ENCODE peak calls at places on chromosome 16, in five cellular contexts. Q is uterus, N is cardiac muscle cell, G is foreskin fibroblast, C is fibroblast of lung. X is an unnamed sample.

GRCh38 chr16:3012246-3012645 is 477 bp upstream of the CLDN9 start:
- DNase-seq in N (no peak), G (no peak), Q (no peak), C (no peak), X (no peak)

GRCh38 chr16:80006175-80006895 is 405.8 kb upstream of the MAF start:
- DNase-seq in G (no peak), Q (no peak), C (peak; percentile 9), N (no peak), X (peak; percentile 58)

GRCh38 chr16:51898872-51899271 is 648.1 kb downstream of the TOX3 start:
- DNase-seq in G (no peak), Q (no peak), N (no peak), C (no peak), X (no peak)

GRCh38 chr16:78869492-78869891 is 731.0 kb downstream of the MAF start:
- DNase-seq in G (no peak), C (no peak), N (no peak), Q (no peak), X (no peak)

GRCh38 chr16:79066621-79067020 is 533.9 kb downstream of the MAF start:
- DNase-seq in C (no peak), N (no peak), Q (no peak), G (no peak), X (no peak)

GRCh38 chr16:82995927-82996441 is 369.2 kb downstream of the CDH13 start:
- DNase-seq in N (no peak), C (peak; percentile 92), G (peak; percentile 82), Q (peak; percentile 46), X (peak; percentile 96)

GRCh38 chr16:24728891-24729242 is 584 bp upstream of the TNRC6A start:
- DNase-seq in N (no peak), Q (no peak), C (no peak), G (no peak), X (no peak)

GRCh38 chr16:17270683-17271109 is 200.1 kb downstream of the XYLT1 start:
- DNase-seq in C (no peak), Q (no peak), N (no peak), G (no peak), X (no peak)

GRCh38 chr16:11167581-11167980 is 88.4 kb downstream of the SOCS1 start:
- DNase-seq in N (no peak), G (no peak), Q (no peak), C (no peak), X (no peak)

GRCh38 chr16:73152731-73153130 is 104.8 kb upstream of the ZFHX3 start:
- DNase-seq in Q (no peak), N (peak; percentile 73), C (peak; percentile 26), G (no peak), X (peak; percentile 45)

GRCh38 chr16:8583712-8584111 is 6.6 kb downstream of the TMEM114 start:
- DNase-seq in Q (no peak), C (no peak), G (no peak), N (no peak), X (peak; percentile 23)

GRCh38 chr16:11079657-11080187 is 135.4 kb downstream of the CLEC16A start:
- DNase-seq in N (no peak), Q (no peak), G (peak; percentile 97), C (peak; percentile 93), X (peak; percentile 98)

GRCh38 chr16:64397042-64397441 is 724.8 kb downstream of the CDH11 start:
- DNase-seq in C (peak; percentile 9), N (no peak), Q (no peak), G (peak; percentile 47), X (peak; percentile 33)

GRCh38 chr16:23124315-23124714 is 24.9 kb downstream of the USP31 start:
- DNase-seq in C (peak; percentile 76), Q (peak; percentile 47), N (no peak), G (peak; percentile 79), X (peak; percentile 84)

GRCh38 chr16:87620201-87620495 is 17.8 kb downstream of the JPH3 start:
- DNase-seq in Q (no peak), G (no peak), C (no peak), N (no peak), X (no peak)

GRCh38 chr16:10828851-10829331 is 10.3 kb upstream of the TVP23A start:
- DNase-seq in N (no peak), G (peak; percentile 76), C (peak; percentile 86), Q (peak; percentile 90), X (peak; percentile 60)

GRCh38 chr16:1688807-1689560 is 10.9 kb downstream of the JPT2 start:
- DNase-seq in Q (no peak), C (peak; percentile 28), G (no peak), N (no peak), X (peak; percentile 96)

GRCh38 chr16:56847173-56847948 is 17.6 kb upstream of the SLC12A3 start:
- DNase-seq in G (peak; percentile 21), C (no peak), Q (no peak), N (no peak), X (no peak)

DNA sequence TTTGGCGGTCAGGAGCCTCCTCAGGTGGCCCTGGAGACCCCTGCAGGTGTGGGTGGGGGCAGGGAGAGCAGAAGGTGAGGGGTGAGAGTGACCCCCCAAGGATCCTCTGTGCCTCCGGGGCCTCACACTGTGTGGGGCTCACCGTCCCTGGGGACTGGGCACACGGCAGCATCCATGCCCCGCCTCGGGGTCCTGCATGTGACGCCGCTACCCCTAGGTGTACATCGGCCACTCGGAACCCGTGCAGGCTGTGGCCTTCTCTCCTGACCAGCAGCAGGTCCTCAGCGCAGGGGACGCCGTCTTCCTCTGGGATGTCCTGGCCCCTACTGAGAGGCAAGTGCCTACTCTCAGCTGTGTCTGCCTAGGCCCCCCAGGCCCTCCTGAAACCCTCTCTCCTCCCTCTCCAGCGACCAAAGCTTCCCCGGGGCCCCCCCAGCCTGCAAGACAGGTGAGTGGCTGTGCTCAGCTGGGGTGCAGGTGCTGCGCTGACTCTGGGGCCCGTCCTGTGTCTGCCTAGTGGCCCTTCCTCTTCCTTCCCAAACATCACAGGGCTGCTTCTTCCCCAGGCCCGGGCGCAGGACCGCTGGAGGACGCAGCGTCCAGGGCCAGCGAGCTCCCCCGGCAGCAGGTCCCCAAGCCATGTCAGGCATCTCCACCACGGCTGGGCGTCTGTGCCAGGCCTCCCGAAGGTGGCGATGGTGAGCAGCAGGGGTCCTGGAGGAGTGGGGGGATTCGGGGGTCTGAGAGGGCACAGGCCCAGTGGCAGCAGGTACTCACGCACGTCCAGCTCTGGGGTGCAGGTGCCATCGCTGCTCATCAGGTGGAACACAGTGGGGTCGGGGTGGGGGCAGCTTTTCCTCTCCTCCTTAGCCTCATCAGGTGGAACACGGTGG is 9.0 kb upstream of the RHOT2 start:
- DNase-seq in N (no peak), Q (no peak), C (no peak), G (no peak), X (no peak)
- TF ChIP-seq CTCF in N (peak; percentile 15), Q (no peak), C (no peak), G (peak; percentile 2), X (peak; percentile 4)

GRCh38 chr16:19184823-19185509 is 16.9 kb downstream of the SYT17 start:
- DNase-seq in N (no peak), Q (no peak), G (no peak), C (no peak), X (peak; percentile 28)

GRCh38 chr16:19183187-19183586 is 15.1 kb downstream of the SYT17 start:
- DNase-seq in G (no peak), N (no peak), Q (no peak), C (no peak), X (no peak)

GRCh38 chr16:19179890-19180490 is 11.9 kb downstream of the SYT17 start:
- DNase-seq in G (peak; percentile 38), C (peak; percentile 44), N (peak; percentile 54), Q (no peak), X (peak; percentile 71)

GRCh38 chr16:19180741-19181140 is 12.7 kb downstream of the SYT17 start:
- DNase-seq in Q (no peak), G (no peak), N (no peak), C (no peak), X (no peak)

GRCh38 chr16:19182487-19182886 is 14.4 kb downstream of the SYT17 start:
- DNase-seq in G (no peak), N (no peak), Q (no peak), C (no peak), X (no peak)
- H3K4me3 ChIP-seq in G (no peak overlapping the region), N (no peak overlapping the region), Q (no peak overlapping the region), C (no peak overlapping the region), X (no peak overlapping the region)

DNA sequence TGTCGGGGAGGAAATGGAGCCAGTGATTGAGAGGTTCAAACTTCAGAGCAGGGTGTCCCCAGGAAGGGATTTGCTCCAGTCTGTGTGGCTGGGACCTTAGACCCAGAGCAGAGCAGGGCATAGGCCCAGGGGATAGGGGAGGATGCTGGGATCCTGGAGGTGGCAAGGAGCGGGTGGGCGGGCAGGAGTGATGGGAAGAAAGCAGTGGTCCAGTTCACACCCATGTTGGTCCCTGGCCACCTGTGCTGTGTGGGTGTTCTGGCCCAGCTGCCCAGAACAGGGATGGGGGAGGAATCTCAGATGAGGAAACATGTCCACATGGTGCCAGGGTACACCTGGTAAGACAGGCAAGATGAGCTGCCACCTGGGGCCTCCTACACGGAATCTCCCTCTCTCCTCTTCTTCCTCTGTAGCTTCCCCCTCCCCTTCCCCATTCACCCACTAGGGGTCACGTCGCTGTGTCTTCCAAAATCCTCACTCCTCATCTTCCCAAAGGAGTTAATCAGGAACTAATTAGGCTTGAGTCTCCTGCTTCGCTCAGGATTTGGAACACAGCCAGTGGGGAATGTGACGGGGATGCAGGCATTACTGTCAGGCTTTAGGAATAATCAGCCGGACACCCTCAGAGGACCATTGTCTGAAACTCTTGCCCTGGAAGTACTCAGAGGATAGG is 2.3 kb downstream of the BEAN1 start:
- DNase-seq in C (no peak), G (no peak), Q (no peak), N (no peak), X (no peak)
- TF ChIP-seq CTCF in C (no peak), G (no peak), Q (no peak), N (no peak), X (peak; percentile 24)

GRCh38 chr16:68478526-68479249 is 30.4 kb upstream of the SMPD3 start:
- DNase-seq in N (peak; percentile 27), G (no peak), Q (no peak), C (no peak), X (no peak)

GRCh38 chr16:68481636-68482035 is 33.3 kb upstream of the SMPD3 start:
- DNase-seq in N (no peak), G (no peak), C (no peak), Q (no peak), X (no peak)

GRCh38 chr16:68475071-68475470 is 26.8 kb upstream of the SMPD3 start:
- DNase-seq in C (no peak), G (no peak), N (no peak), Q (no peak), X (no peak)

GRCh38 chr16:68480084-68480995 is 32.0 kb upstream of the SMPD3 start:
- DNase-seq in G (no peak), Q (no peak), N (no peak), C (no peak), X (no peak)

DNA sequence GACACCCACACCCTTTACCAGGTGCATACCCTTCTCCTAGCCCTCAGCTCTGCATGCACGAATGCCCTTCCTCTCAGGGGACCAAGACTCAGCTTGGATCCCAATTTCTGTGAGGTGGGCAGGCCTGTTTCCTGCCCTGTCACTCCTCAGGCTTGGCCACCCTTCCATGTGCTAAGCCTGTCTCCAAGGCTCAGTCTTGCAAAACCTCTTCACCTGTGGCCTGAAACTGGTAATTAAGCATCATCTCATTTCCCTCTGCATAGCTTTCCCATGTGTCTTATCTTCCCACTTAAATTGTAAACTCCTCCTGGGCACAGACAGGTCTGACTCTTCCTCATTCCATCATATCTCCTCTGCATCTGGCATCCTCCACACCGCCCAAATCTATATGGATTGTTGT is 31.0 kb upstream of the SMPD3 start:
- DNase-seq in C (no peak), Q (no peak), G (no peak), N (no peak), X (no peak)
- H3K4me3 ChIP-seq in C (no peak overlapping the region), Q (no peak overlapping the region), G (no peak overlapping the region), N (no peak overlapping the region), X (no peak overlapping the region)

X was measured in choroid plexus epithelial cell.